ENCODE peak calls at places on chromosome 5, in ten cellular contexts. One of them, this sample, is unnamed.

GRCh38 chr5:89313044-89313443 is 430.1 kb upstream of the MEF2C start:
- DNase-seq in sigmoid colon: no peak
- DNase-seq in stomach: no peak
- DNase-seq in tibial nerve: no peak
- DNase-seq in ovary: no peak
- DNase-seq in transverse colon: no peak
- DNase-seq in H1: no peak
- DNase-seq in GM12878: no peak
- DNase-seq in K562: no peak
- DNase-seq in A549: no peak
- DNase-seq in this sample: no peak

GRCh38 chr5:157390179-157390923 is 69.7 kb upstream of the NIPAL4 start:
- DNase-seq in GM12878: no peak
- DNase-seq in ovary: no peak
- DNase-seq in transverse colon: peak; percentile 13
- DNase-seq in tibial nerve: no peak
- DNase-seq in stomach: peak; percentile 51
- DNase-seq in A549: peak; percentile 98
- DNase-seq in sigmoid colon: no peak
- DNase-seq in K562: no peak
- DNase-seq in H1: no peak
- DNase-seq in this sample: no peak

GRCh38 chr5:149299451-149300054 is 27.9 kb downstream of the AFAP1L1 start:
- DNase-seq in A549: no peak
- DNase-seq in ovary: no peak
- DNase-seq in K562: no peak
- DNase-seq in stomach: no peak
- DNase-seq in sigmoid colon: no peak
- DNase-seq in GM12878: no peak
- DNase-seq in transverse colon: no peak
- DNase-seq in H1: no peak
- DNase-seq in tibial nerve: no peak
- DNase-seq in this sample: no peak

GRCh38 chr5:110075656-110076055 is 385.9 kb downstream of the MAN2A1 start:
- DNase-seq in ovary: no peak
- DNase-seq in sigmoid colon: no peak
- DNase-seq in tibial nerve: no peak
- DNase-seq in A549: no peak
- DNase-seq in K562: no peak
- DNase-seq in stomach: no peak
- DNase-seq in H1: no peak
- DNase-seq in GM12878: no peak
- DNase-seq in transverse colon: no peak
- DNase-seq in this sample: no peak

GRCh38 chr5:150137168-150137957 is 18.3 kb downstream of the PDGFRB start:
- DNase-seq in stomach: peak; percentile 38
- DNase-seq in transverse colon: no peak
- DNase-seq in ovary: no peak
- DNase-seq in H1: no peak
- DNase-seq in A549: no peak
- DNase-seq in GM12878: no peak
- DNase-seq in sigmoid colon: no peak
- DNase-seq in tibial nerve: no peak
- DNase-seq in K562: no peak
- DNase-seq in this sample: no peak

GRCh38 chr5:178546675-178547033 is 43.5 kb downstream of the COL23A1 start:
- DNase-seq in transverse colon: no peak
- DNase-seq in tibial nerve: no peak
- DNase-seq in stomach: no peak
- DNase-seq in A549: no peak
- DNase-seq in ovary: no peak
- DNase-seq in H1: no peak
- DNase-seq in GM12878: no peak
- DNase-seq in sigmoid colon: peak; percentile 38
- DNase-seq in K562: no peak
- DNase-seq in this sample: no peak

GRCh38 chr5:111757582-111758283 is 739 bp upstream of the NREP start:
- DNase-seq in H1: peak; percentile 86
- DNase-seq in tibial nerve: peak; percentile 68
- DNase-seq in transverse colon: peak; percentile 92
- DNase-seq in ovary: peak; percentile 94
- DNase-seq in A549: peak; percentile 87
- DNase-seq in GM12878: peak; percentile 66
- DNase-seq in sigmoid colon: peak; percentile 98
- DNase-seq in stomach: peak; percentile 91
- DNase-seq in K562: peak; percentile 41
- DNase-seq in this sample: peak; percentile 94

GRCh38 chr5:42001673-42002072 is 76.6 kb downstream of the FBXO4 start:
- DNase-seq in sigmoid colon: no peak
- DNase-seq in K562: no peak
- DNase-seq in H1: no peak
- DNase-seq in ovary: no peak
- DNase-seq in GM12878: no peak
- DNase-seq in stomach: no peak
- DNase-seq in tibial nerve: no peak
- DNase-seq in A549: no peak
- DNase-seq in transverse colon: no peak
- DNase-seq in this sample: no peak

DNA sequence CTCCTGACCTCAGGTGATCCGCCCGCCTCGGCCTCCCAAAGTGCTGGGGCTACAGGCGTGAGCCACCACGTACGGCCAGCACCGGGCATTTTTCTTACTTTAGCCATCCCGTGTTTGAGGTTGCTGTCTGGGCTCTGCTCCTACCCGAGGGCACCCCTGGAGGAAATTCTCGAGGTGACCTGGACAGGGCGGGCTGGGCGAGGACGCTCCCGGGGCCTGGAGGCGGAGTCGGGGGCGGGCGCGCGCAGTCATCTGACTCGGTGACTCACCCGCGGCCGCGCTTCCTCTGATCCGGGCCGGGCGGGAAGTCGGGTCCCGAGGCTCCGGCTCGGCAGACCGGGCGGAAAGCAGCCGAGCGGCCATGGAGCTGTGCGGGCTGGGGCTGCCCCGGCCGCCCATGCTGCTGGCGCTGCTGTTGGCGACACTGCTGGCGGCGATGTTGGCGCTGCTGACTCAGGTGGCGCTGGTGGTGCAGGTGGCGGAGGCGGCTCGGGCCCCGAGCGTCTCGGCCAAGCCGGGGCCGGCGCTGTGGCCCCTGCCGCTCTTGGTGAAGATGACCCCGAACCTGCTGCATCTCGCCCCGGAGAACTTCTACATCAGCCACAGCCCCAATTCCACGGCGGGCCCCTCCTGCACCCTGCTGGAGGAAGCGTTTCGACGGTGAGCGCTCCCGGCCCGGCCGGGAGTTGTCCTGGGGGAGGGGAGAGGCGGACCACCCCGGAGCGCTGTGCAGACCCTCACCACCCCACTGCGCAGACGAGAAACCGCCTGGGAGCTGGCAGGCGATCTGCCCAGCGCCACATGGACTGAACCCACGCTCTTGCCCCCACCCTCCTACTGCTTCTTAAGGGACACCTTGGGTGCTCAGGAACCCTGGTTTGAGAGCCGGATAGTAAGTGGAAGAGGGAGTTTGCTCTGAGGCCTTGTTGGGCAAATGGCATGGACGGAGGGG is at the start of gene HEXB:
- DNase-seq in GM12878: peak; percentile 27
- DNase-seq in stomach: peak; percentile 94
- DNase-seq in H1: peak; percentile 93
- DNase-seq in A549: peak; percentile 82
- DNase-seq in K562: peak; percentile 91
- DNase-seq in sigmoid colon: peak; percentile 95
- DNase-seq in transverse colon: peak; percentile 94
- DNase-seq in tibial nerve: peak; percentile 83
- DNase-seq in ovary: peak; percentile 89
- DNase-seq in this sample: peak; percentile 93
- TF ChIP-seq POLR2A in GM12878: peak; percentile 96
- TF ChIP-seq POLR2A in stomach: no peak
- TF ChIP-seq POLR2A in H1: peak; percentile 90
- TF ChIP-seq POLR2A in A549: peak; percentile 88
- TF ChIP-seq POLR2A in K562: peak; percentile 95
- TF ChIP-seq POLR2A in sigmoid colon: peak; percentile 67
- TF ChIP-seq POLR2A in transverse colon: peak; percentile 91
- TF ChIP-seq POLR2A in tibial nerve: peak; percentile 86
- TF ChIP-seq POLR2A in ovary: peak; percentile 81
- TF ChIP-seq POLR2A in this sample: peak; percentile 74

GRCh38 chr5:107673368-107674136 is 2.8 kb upstream of the EFNA5 start:
- DNase-seq in tibial nerve: peak; percentile 71
- DNase-seq in K562: peak; percentile 65
- DNase-seq in transverse colon: peak; percentile 91
- DNase-seq in ovary: peak; percentile 85
- DNase-seq in GM12878: peak; percentile 59
- DNase-seq in H1: peak; percentile 96
- DNase-seq in sigmoid colon: peak; percentile 92
- DNase-seq in A549: peak; percentile 93
- DNase-seq in stomach: peak; percentile 88
- DNase-seq in this sample: peak; percentile 89

GRCh38 chr5:107671742-107672211 is 1.0 kb upstream of the EFNA5 start:
- DNase-seq in GM12878: no peak
- DNase-seq in tibial nerve: no peak
- DNase-seq in K562: no peak
- DNase-seq in ovary: no peak
- DNase-seq in stomach: no peak
- DNase-seq in H1: peak; percentile 76
- DNase-seq in sigmoid colon: no peak
- DNase-seq in transverse colon: peak; percentile 34
- DNase-seq in A549: peak; percentile 82
- DNase-seq in this sample: peak; percentile 77

GRCh38 chr5:107673106-107673367 is 2.3 kb upstream of the EFNA5 start:
- DNase-seq in GM12878: no peak
- DNase-seq in transverse colon: no peak
- DNase-seq in H1: peak; percentile 49
- DNase-seq in stomach: no peak
- DNase-seq in A549: no peak
- DNase-seq in tibial nerve: no peak
- DNase-seq in sigmoid colon: no peak
- DNase-seq in K562: no peak
- DNase-seq in ovary: no peak
- DNase-seq in this sample: no peak

GRCh38 chr5:107670927-107671741 is at the start of gene EFNA5:
- DNase-seq in K562: no peak
- DNase-seq in sigmoid colon: peak; percentile 77
- DNase-seq in GM12878: no peak
- DNase-seq in ovary: peak; percentile 40
- DNase-seq in transverse colon: peak; percentile 41
- DNase-seq in stomach: peak; percentile 46
- DNase-seq in tibial nerve: no peak
- DNase-seq in H1: peak; percentile 76
- DNase-seq in A549: peak; percentile 30
- DNase-seq in this sample: peak; percentile 83

DNA sequence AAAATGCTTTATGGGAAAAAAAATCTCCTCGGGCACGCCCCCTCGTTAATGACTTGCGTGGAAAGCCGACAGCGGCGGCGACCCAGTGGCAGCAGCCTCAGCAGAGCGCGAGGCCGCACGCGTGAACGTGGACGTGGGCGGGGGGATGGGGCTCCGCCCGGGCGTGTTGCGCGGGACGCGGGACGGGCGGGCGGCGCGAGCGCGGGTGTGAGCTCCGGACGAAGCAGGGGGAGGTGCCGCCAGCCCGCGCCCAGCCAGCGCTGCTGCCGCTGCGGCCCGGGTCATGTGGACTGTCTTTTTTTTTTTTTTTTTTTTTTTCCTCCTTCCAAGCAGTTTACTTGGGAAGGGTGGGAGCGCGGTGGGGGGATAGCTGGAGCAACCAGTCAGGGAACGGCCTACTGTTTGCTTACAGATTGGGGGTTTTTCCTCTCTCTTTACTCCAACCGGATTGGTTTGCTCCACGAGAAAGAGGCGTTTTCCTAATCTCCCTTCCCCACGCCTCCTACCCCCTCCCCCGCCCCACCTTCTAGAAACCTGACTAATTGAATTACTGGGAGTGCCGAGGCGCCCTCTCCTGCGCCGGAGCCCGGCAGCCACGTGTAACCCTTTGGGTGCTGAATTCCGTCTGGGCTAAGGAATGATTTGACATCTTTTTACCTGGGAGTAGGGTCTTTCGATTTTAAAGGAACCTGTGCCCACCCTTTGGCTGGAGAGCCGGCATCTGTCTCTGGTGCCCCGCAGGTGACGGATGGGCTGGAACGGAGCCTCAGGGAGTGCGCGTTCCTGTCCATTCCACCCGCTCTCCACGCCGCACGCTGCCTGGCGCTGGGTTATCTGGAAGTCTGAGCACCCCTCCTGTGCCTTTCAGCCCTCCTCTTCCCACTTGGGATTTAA is 1.7 kb upstream of the EFNA5 start:
- DNase-seq in sigmoid colon: peak; percentile 93
- DNase-seq in K562: peak; percentile 18
- DNase-seq in GM12878: no peak
- DNase-seq in tibial nerve: peak; percentile 41
- DNase-seq in A549: peak; percentile 99
- DNase-seq in transverse colon: peak; percentile 88
- DNase-seq in H1: peak; percentile 77
- DNase-seq in stomach: peak; percentile 85
- DNase-seq in ovary: peak; percentile 70
- DNase-seq in this sample: peak; percentile 83
- TF ChIP-seq EP300 in sigmoid colon: no peak
- TF ChIP-seq EP300 in K562: no peak
- TF ChIP-seq EP300 in GM12878: no peak
- TF ChIP-seq EP300 in tibial nerve: peak; percentile 3
- TF ChIP-seq EP300 in A549: no peak
- TF ChIP-seq EP300 in transverse colon: no peak
- TF ChIP-seq EP300 in H1: no peak
- TF ChIP-seq EP300 in stomach: no peak
- TF ChIP-seq EP300 in ovary: no peak
- TF ChIP-seq EP300 in this sample: no peak

GRCh38 chr5:133285583-133286021 is 233.8 kb downstream of the HSPA4 start:
- DNase-seq in ovary: no peak
- DNase-seq in transverse colon: peak; percentile 26
- DNase-seq in stomach: peak; percentile 41
- DNase-seq in GM12878: no peak
- DNase-seq in A549: peak; percentile 53
- DNase-seq in tibial nerve: no peak
- DNase-seq in K562: no peak
- DNase-seq in H1: no peak
- DNase-seq in sigmoid colon: no peak
- DNase-seq in this sample: no peak
- TF ChIP-seq POLR2A in ovary: no peak
- TF ChIP-seq POLR2A in transverse colon: no peak
- TF ChIP-seq POLR2A in stomach: no peak
- TF ChIP-seq POLR2A in GM12878: no peak
- TF ChIP-seq POLR2A in A549: no peak
- TF ChIP-seq POLR2A in tibial nerve: no peak
- TF ChIP-seq POLR2A in K562: no peak
- TF ChIP-seq POLR2A in H1: no peak
- TF ChIP-seq POLR2A in sigmoid colon: no peak
- TF ChIP-seq POLR2A in this sample: no peak

GRCh38 chr5:66122379-66123034 is 21.6 kb upstream of the SREK1 start:
- DNase-seq in H1: no peak
- DNase-seq in A549: no peak
- DNase-seq in ovary: no peak
- DNase-seq in sigmoid colon: no peak
- DNase-seq in stomach: no peak
- DNase-seq in transverse colon: no peak
- DNase-seq in GM12878: no peak
- DNase-seq in tibial nerve: no peak
- DNase-seq in K562: no peak
- DNase-seq in this sample: no peak
- TF ChIP-seq EP300 in H1: no peak
- TF ChIP-seq EP300 in A549: no peak
- TF ChIP-seq EP300 in ovary: no peak
- TF ChIP-seq EP300 in sigmoid colon: no peak
- TF ChIP-seq EP300 in stomach: no peak
- TF ChIP-seq EP300 in transverse colon: no peak
- TF ChIP-seq EP300 in GM12878: no peak
- TF ChIP-seq EP300 in tibial nerve: no peak
- TF ChIP-seq EP300 in K562: no peak
- TF ChIP-seq EP300 in this sample: no peak

GRCh38 chr5:140966293-140967225 is at the start of gene PCDHAC2:
- DNase-seq in H1: peak; percentile 83
- DNase-seq in sigmoid colon: peak; percentile 71
- DNase-seq in GM12878: no peak
- DNase-seq in A549: peak; percentile 68
- DNase-seq in stomach: peak; percentile 49
- DNase-seq in K562: no peak
- DNase-seq in transverse colon: no peak
- DNase-seq in ovary: peak; percentile 21
- DNase-seq in tibial nerve: no peak
- DNase-seq in this sample: no peak
- TF ChIP-seq POLR2A in H1: peak; percentile 15
- TF ChIP-seq POLR2A in sigmoid colon: no peak
- TF ChIP-seq POLR2A in GM12878: no peak
- TF ChIP-seq POLR2A in A549: peak; percentile 28
- TF ChIP-seq POLR2A in stomach: no peak
- TF ChIP-seq POLR2A in K562: no peak
- TF ChIP-seq POLR2A in transverse colon: no peak
- TF ChIP-seq POLR2A in ovary: no peak
- TF ChIP-seq POLR2A in tibial nerve: no peak
- TF ChIP-seq POLR2A in this sample: no peak

This sample was measured in suprapubic skin.